ENCODE peak calls at places on chromosomes 7 and 10, in seven cellular contexts. B, I, A, E, J, W and Q are unnamed samples.
A peak's percentile ranks its signal among the peaks of the same experiment; 100 is the strongest.

GRCh38 chr7:151078233-151079040 is 2.2 kb downstream of the FASTK start:
- DNase-seq in B (no peak), A (no peak), J (peak; percentile 61), E (no peak), W (peak; percentile 45), I (peak; percentile 67), Q (peak; percentile 68)

GRCh38 chr7:157021071-157021891 is 10.8 kb upstream of the MNX1 start:
- DNase-seq in W (no peak), B (no peak), J (no peak), E (no peak), I (no peak), A (no peak), Q (no peak)

GRCh38 chr10:74194999-74195398 is 44.0 kb downstream of the ADK start:
- DNase-seq in B (no peak), E (no peak), W (peak; percentile 14), A (no peak), I (no peak), J (peak; percentile 88), Q (no peak)

GRCh38 chr10:12041766-12042408 is 722 bp downstream of the UPF2 start:
- DNase-seq in W (peak; percentile 15), B (peak; percentile 45), I (no peak), E (peak; percentile 28), A (peak; percentile 9), J (peak; percentile 42), Q (peak; percentile 37)

GRCh38 chr10:94016727-94017714 is 23.3 kb downstream of the PLCE1 start:
- DNase-seq in A (no peak), W (peak; percentile 39), J (peak; percentile 50), B (no peak), E (no peak), I (no peak), Q (no peak)

GRCh38 chr10:112362833-112363232 is 11.1 kb upstream of the ACSL5 start:
- DNase-seq in E (no peak), B (no peak), J (peak; percentile 70), A (no peak), W (peak; percentile 44), I (peak; percentile 84), Q (peak; percentile 40)

GRCh38 chr7:25240340-25240739 is 12.1 kb upstream of the NPVF start:
- DNase-seq in W (peak; percentile 33), J (no peak), B (no peak), E (no peak), I (peak; percentile 84), A (no peak), Q (no peak)

GRCh38 chr10:122258136-122259074 is 12.7 kb upstream of the BTBD16 start:
- DNase-seq in E (no peak), A (no peak), B (no peak), I (peak; percentile 55), W (peak; percentile 49), J (no peak), Q (peak; percentile 64)

GRCh38 chr7:111470898-111471297 is 91.4 kb downstream of the IMMP2L start:
- DNase-seq in J (no peak), A (no peak), E (no peak), I (no peak), B (no peak), W (no peak), Q (no peak)

DNA sequence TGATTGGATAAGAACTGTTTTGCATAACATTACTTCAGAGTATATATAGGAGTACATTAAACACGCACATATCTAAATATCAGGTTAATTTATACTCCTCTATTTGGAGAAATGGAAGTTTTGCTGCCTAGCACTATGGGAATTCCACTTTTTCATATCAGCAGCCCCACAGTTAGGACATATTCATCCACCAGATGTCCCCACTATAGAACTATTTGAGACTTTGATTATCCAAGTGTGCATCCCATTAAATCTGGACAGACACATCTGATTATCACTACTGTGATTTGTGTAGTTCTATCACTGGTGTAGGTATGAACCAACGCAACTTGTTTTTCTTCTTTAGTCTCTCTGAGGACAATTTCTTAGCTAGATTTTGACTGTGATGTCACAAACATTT is 345.7 kb downstream of the THSD7A start:
- DNase-seq in I (no peak), A (no peak), J (peak; percentile 3), W (no peak), E (peak; percentile 20), B (no peak), Q (peak; percentile 17)
- TF ChIP-seq CTCF in I (no peak), A (no peak), J (peak; percentile 22), W (no peak), E (no peak), B (no peak), Q (peak; percentile 31)

GRCh38 chr10:91409069-91409868 is 875 bp upstream of the HECTD2 start:
- DNase-seq in W (peak; percentile 91), J (peak; percentile 86), E (peak; percentile 86), I (peak; percentile 93), A (no peak), B (peak; percentile 68), Q (peak; percentile 82)
- TF ChIP-seq CTCF in W (no peak), J (no peak), E (no peak), I (peak; percentile 21), A (no peak), B (no peak), Q (no peak)

GRCh38 chr10:128026620-128027281 is 99.5 kb downstream of the MKI67 start:
- DNase-seq in J (no peak), I (no peak), A (no peak), E (no peak), W (no peak), B (no peak), Q (no peak)
- TF ChIP-seq CTCF in J (no peak), I (no peak), A (no peak), E (no peak), W (no peak), B (no peak), Q (no peak)

DNA sequence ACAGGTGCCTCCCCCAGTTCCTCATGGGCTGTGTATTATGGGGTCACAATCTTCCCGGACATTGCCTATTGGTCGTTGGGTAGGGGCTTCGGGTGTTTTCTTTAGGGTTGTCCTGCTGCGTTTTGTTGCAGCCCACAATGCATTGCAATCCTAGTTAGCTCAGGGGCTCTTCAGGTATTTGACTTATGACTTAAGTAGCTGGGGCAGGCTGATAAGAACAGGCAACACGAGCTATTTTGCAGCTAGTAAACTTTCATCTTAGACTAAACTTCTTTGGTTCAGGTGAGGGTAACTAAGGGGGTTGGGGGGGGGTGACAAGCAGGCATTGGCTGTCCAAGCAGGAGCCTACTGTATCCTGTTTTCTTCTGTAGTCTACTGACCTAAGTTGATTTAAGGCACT is 158.5 kb downstream of the TPST1 start:
- DNase-seq in J (no peak), I (no peak), B (no peak), A (no peak), E (no peak), W (no peak), Q (no peak)
- TF ChIP-seq CTCF in J (no peak), I (no peak), B (no peak), A (no peak), E (no peak), W (no peak), Q (no peak)

GRCh38 chr10:59225211-59225610 is 48.8 kb downstream of the PHYHIPL start:
- DNase-seq in J (no peak), W (no peak), A (no peak), I (no peak), B (no peak), E (no peak), Q (no peak)

GRCh38 chr10:59229451-59229850 is 53.0 kb downstream of the PHYHIPL start:
- DNase-seq in E (no peak), J (peak; percentile 60), I (no peak), A (no peak), W (peak; percentile 4), B (no peak), Q (no peak)

GRCh38 chr10:59222788-59223187 is 46.3 kb downstream of the PHYHIPL start:
- DNase-seq in E (no peak), B (no peak), J (no peak), W (peak; percentile 26), A (no peak), I (no peak), Q (no peak)

GRCh38 chr10:59227136-59227673 is 50.8 kb downstream of the PHYHIPL start:
- DNase-seq in E (peak; percentile 6), I (no peak), W (no peak), B (no peak), J (no peak), A (no peak), Q (no peak)
- TF ChIP-seq CTCF in E (peak; percentile 18), I (no peak), W (no peak), B (no peak), J (peak; percentile 1), A (no peak), Q (no peak)